ENCODE peak calls at places on chromosomes 13 and 19, in five cellular contexts. T is occipital lobe, Y is AG08395, J is NAMALWA, N is amygdala. C is an unnamed sample.

GRCh38 chr19:49553451-49554271 is 25.9 kb downstream of the RCN3 start:
- DNase-seq in Y (peak; percentile 72), N (no peak), T (no peak), J (no peak), C (peak; percentile 71)

GRCh38 chr19:2631213-2631821 is 71.2 kb downstream of the GNG7 start:
- DNase-seq in Y (no peak), N (no peak), T (no peak), J (peak; percentile 99), C (peak; percentile 7)

GRCh38 chr19:38209671-38210457 is 14.2 kb downstream of the DPF1 start:
- DNase-seq in T (peak; percentile 79), N (peak; percentile 81), Y (peak; percentile 55), J (no peak), C (peak; percentile 19)

GRCh38 chr19:3983936-3984583 is 1.2 kb downstream of the EEF2 start:
- DNase-seq in Y (peak; percentile 38), N (no peak), J (peak; percentile 69), T (no peak), C (no peak)

GRCh38 chr13:20993661-20994440 is 67.5 kb downstream of the LATS2 start:
- DNase-seq in N (no peak), Y (peak; percentile 61), J (no peak), T (no peak), C (peak; percentile 68)

GRCh38 chr13:48412881-48413351 is at the start of gene LPAR6:
- DNase-seq in N (no peak), J (no peak), Y (peak; percentile 49), T (no peak), C (peak; percentile 51)

GRCh38 chr19:5129691-5130090 is 160.8 kb downstream of the KDM4B start:
- DNase-seq in T (no peak), N (no peak), Y (no peak), J (no peak), C (no peak)

GRCh38 chr13:21219044-21219381 is 42.6 kb downstream of the MRPL57 start:
- DNase-seq in T (no peak), J (no peak), N (no peak), Y (no peak), C (no peak)

GRCh38 chr13:77853701-77854100 is 64.9 kb downstream of the EDNRB start:
- DNase-seq in J (no peak), T (no peak), Y (no peak), N (no peak), C (no peak)

GRCh38 chr19:48627211-48627864 is 8.0 kb downstream of the SPHK2 start:
- DNase-seq in N (no peak), T (no peak), Y (no peak), J (no peak), C (no peak)

GRCh38 chr13:24863748-24864540 is 100.0 kb downstream of the RNF17 start:
- DNase-seq in Y (no peak), J (no peak), N (no peak), T (no peak), C (no peak)

GRCh38 chr19:11191273-11191755 is 6.0 kb downstream of the KANK2 start:
- DNase-seq in J (peak; percentile 57), Y (peak; percentile 94), N (no peak), T (no peak), C (peak; percentile 86)

GRCh38 chr19:47155141-47155540 is 24.5 kb downstream of the SAE1 start:
- DNase-seq in T (no peak), J (no peak), Y (no peak), N (no peak), C (no peak)

GRCh38 chr19:1261512-1261862 is 7.6 kb upstream of the CIRBP start:
- DNase-seq in N (no peak), J (peak; percentile 82), T (no peak), Y (no peak), C (no peak)

GRCh38 chr19:18349524-18350128 is 9.2 kb downstream of the PGPEP1 start:
- DNase-seq in J (no peak), N (peak; percentile 27), T (no peak), Y (peak; percentile 81), C (peak; percentile 34)

GRCh38 chr19:19817357-19817756 is 4.2 kb downstream of the ZNF506 start:
- DNase-seq in Y (no peak), T (no peak), J (no peak), N (no peak), C (no peak)

GRCh38 chr19:55228015-55228391 is 560 bp downstream of the TMEM86B start:
- DNase-seq in J (no peak), Y (no peak), T (no peak), N (no peak), C (no peak)

GRCh38 chr19:6471076-6471475 is 7.0 kb downstream of the CRB3 start:
- DNase-seq in J (no peak), T (no peak), Y (no peak), N (no peak), C (no peak)

GRCh38 chr19:6414793-6415591 is 9.6 kb downstream of the KHSRP start:
- DNase-seq in T (no peak), N (no peak), J (no peak), Y (no peak), C (no peak)

GRCh38 chr13:98214008-98214643 is 37.1 kb upstream of the RNF113B start:
- DNase-seq in Y (peak; percentile 31), T (peak; percentile 58), J (no peak), N (no peak), C (peak; percentile 71)

GRCh38 chr19:50968709-50969412 is 530 bp downstream of the KLK6 start:
- DNase-seq in T (no peak), J (no peak), N (no peak), Y (no peak), C (no peak)

GRCh38 chr13:59835569-59835968 is 328.2 kb downstream of the DIAPH3 start:
- DNase-seq in J (no peak), N (no peak), T (no peak), Y (no peak), C (no peak)

GRCh38 chr19:38685666-38686529 is 38.4 kb downstream of the ACTN4 start:
- DNase-seq in N (no peak), J (peak; percentile 41), T (no peak), Y (no peak), C (peak; percentile 60)

GRCh38 chr13:113117335-113117872 is 5.2 kb upstream of the F10 start:
- DNase-seq in J (no peak), N (no peak), Y (peak; percentile 52), T (no peak), C (no peak)

GRCh38 chr13:23766199-23766771 is 122.9 kb downstream of the MIPEP start:
- DNase-seq in T (no peak), N (no peak), J (no peak), Y (no peak), C (no peak)

GRCh38 chr19:49565261-49565660 is 15.1 kb downstream of the NOSIP start:
- DNase-seq in Y (no peak), T (no peak), J (no peak), N (no peak), C (no peak)

GRCh38 chr13:113297370-113297871 is 382 bp downstream of the LAMP1 start:
- DNase-seq in T (no peak), N (no peak), J (peak; percentile 64), Y (peak; percentile 12), C (peak; percentile 15)

GRCh38 chr19:46471116-46471733 is at the start of gene PNMA8A:
- DNase-seq in T (peak; percentile 46), N (peak; percentile 83), Y (peak; percentile 72), J (no peak), C (peak; percentile 72)

GRCh38 chr13:114116734-114117133 is 15.7 kb downstream of the RASA3 start:
- DNase-seq in T (no peak), N (no peak), J (no peak), Y (no peak), C (no peak)

GRCh38 chr13:50537029-50537428 is 306.5 kb downstream of the DLEU7 start:
- DNase-seq in Y (no peak), J (no peak), T (no peak), N (no peak), C (no peak)

GRCh38 chr13:68982961-68983619 is 1124.5 kb upstream of the ATXN8OS start:
- DNase-seq in N (no peak), Y (no peak), T (no peak), J (no peak), C (no peak)

GRCh38 chr19:35042056-35042730 is 672 bp downstream of the HPN start:
- DNase-seq in N (no peak), T (no peak), Y (no peak), J (no peak), C (no peak)

GRCh38 chr13:20090349-20090748 is 70.5 kb downstream of the GJA3 start:
- DNase-seq in T (no peak), Y (peak; percentile 18), J (no peak), N (no peak), C (no peak)

GRCh38 chr13:45301263-45301662 is 39.7 kb downstream of the TPT1 start:
- DNase-seq in N (no peak), Y (no peak), J (no peak), T (no peak), C (no peak)

GRCh38 chr13:76885203-76886004 is 801 bp downstream of the KCTD12 start:
- DNase-seq in T (peak; percentile 53), Y (peak; percentile 52), N (peak; percentile 54), J (no peak), C (peak; percentile 53)

GRCh38 chr13:69565334-69565733 is 542.3 kb upstream of the ATXN8OS start:
- DNase-seq in Y (no peak), N (no peak), T (no peak), J (peak; percentile 76), C (peak; percentile 0)

GRCh38 chr13:105464249-105464648 is 1071.2 kb downstream of the EFNB2 start:
- DNase-seq in T (no peak), Y (no peak), N (no peak), J (no peak), C (no peak)

GRCh38 chr13:113350065-113350937 is 13.6 kb downstream of the GRTP1 start:
- DNase-seq in N (no peak), J (peak; percentile 37), Y (no peak), T (no peak), C (no peak)

GRCh38 chr13:31409678-31410356 is 210.0 kb downstream of the B3GLCT start:
- DNase-seq in Y (no peak), J (peak; percentile 50), T (no peak), N (no peak), C (peak; percentile 5)

GRCh38 chr19:18769989-18770528 is 21.0 kb downstream of the COMP start:
- DNase-seq in Y (no peak), T (no peak), J (no peak), N (no peak), C (no peak)